ENCODE peak calls at places on chromosomes 13 and 19, in eight cellular contexts. N is breast epithelium, A is pancreas, Q is tibial nerve, E is astrocyte of the spinal cord, P is kidney epithelial cell, M is foreskin fibroblast, T is WERI-Rb-1. F is an unnamed sample.

GRCh38 chr19:45881909-45882528 is 3.9 kb downstream of the IRF2BP1 start:
- DNase-seq in N (no peak), A (peak; percentile 88), Q (no peak), E (no peak), P (no peak), M (no peak), T (no peak), F (no peak)

GRCh38 chr13:31433756-31434155 is 234.0 kb downstream of the B3GLCT start:
- DNase-seq in N (no peak), A (no peak), Q (no peak), E (no peak), P (no peak), M (no peak), T (no peak), F (no peak)

GRCh38 chr13:109494955-109495354 is 291.4 kb downstream of the IRS2 start:
- DNase-seq in N (no peak), A (no peak), Q (no peak), E (peak; percentile 81), P (no peak), M (peak; percentile 76), T (no peak), F (no peak)

GRCh38 chr13:84037937-84038464 is 155.7 kb upstream of the SLITRK1 start:
- DNase-seq in N (no peak), A (no peak), Q (no peak), E (no peak), P (no peak), M (no peak), T (no peak), F (no peak)

GRCh38 chr13:32889986-32890565 is 126.1 kb upstream of the KL start:
- DNase-seq in N (no peak), A (no peak), Q (no peak), E (no peak), P (no peak), M (no peak), T (no peak), F (no peak)

GRCh38 chr19:34953092-34953491 is 10.9 kb downstream of the ZNF792 start:
- DNase-seq in N (no peak), A (no peak), Q (no peak), E (no peak), P (no peak), M (no peak), T (no peak), F (no peak)

GRCh38 chr13:30607908-30608307 is 9.8 kb upstream of the USPL1 start:
- DNase-seq in N (no peak), A (no peak), Q (no peak), E (no peak), P (no peak), M (no peak), T (no peak), F (no peak)

GRCh38 chr19:1324249-1324791 is 38.6 kb downstream of the EFNA2 start:
- DNase-seq in N (no peak), A (no peak), Q (no peak), E (no peak), P (no peak), M (no peak), T (no peak), F (no peak)

GRCh38 chr19:57088125-57088524 is 31.7 kb upstream of the USP29 start:
- DNase-seq in N (no peak), A (no peak), Q (no peak), E (no peak), P (no peak), M (no peak), T (peak; percentile 93), F (no peak)

GRCh38 chr19:1082165-1082927 is 12.8 kb downstream of the POLR2E start:
- DNase-seq in N (peak; percentile 91), A (peak; percentile 90), Q (no peak), E (peak; percentile 28), P (no peak), M (no peak), T (peak; percentile 57), F (no peak)

GRCh38 chr19:33392341-33393285 is 19.1 kb downstream of the CEBPG start:
- DNase-seq in N (peak; percentile 49), A (peak; percentile 58), Q (no peak), E (no peak), P (no peak), M (no peak), T (peak; percentile 5), F (peak; percentile 25)

GRCh38 chr13:24050796-24051715 is 109.5 kb upstream of the SPATA13 start:
- DNase-seq in N (no peak), A (no peak), Q (no peak), E (no peak), P (no peak), M (no peak), T (no peak), F (no peak)

GRCh38 chr19:4967738-4968461 is 1.0 kb upstream of the KDM4B start:
- DNase-seq in N (no peak), A (no peak), Q (no peak), E (peak; percentile 30), P (no peak), M (peak; percentile 33), T (peak; percentile 74), F (no peak)

GRCh38 chr13:109412232-109412935 is 374.0 kb downstream of the IRS2 start:
- DNase-seq in N (no peak), A (no peak), Q (no peak), E (peak; percentile 80), P (peak; percentile 16), M (no peak), T (peak; percentile 97), F (peak; percentile 23)

GRCh38 chr19:18086590-18087138 is at the start of gene IL12RB1:
- DNase-seq in N (no peak), A (no peak), Q (no peak), E (no peak), P (no peak), M (no peak), T (no peak), F (no peak)

GRCh38 chr13:23504188-23504587 is 66.0 kb upstream of the TNFRSF19 start:
- DNase-seq in N (no peak), A (no peak), Q (no peak), E (no peak), P (no peak), M (peak; percentile 60), T (no peak), F (no peak)

GRCh38 chr13:113034451-113035208 is 65.6 kb downstream of the MCF2L start:
- DNase-seq in N (no peak), A (peak; percentile 18), Q (peak; percentile 53), E (peak; percentile 47), P (no peak), M (peak; percentile 50), T (peak; percentile 65), F (peak; percentile 55)

GRCh38 chr13:94309997-94310842 is 169.3 kb downstream of the DCT start:
- DNase-seq in N (no peak), A (no peak), Q (no peak), E (peak; percentile 76), P (peak; percentile 37), M (peak; percentile 67), T (no peak), F (no peak)

GRCh38 chr13:94673841-94674240 is 38.5 kb downstream of the SOX21 start:
- DNase-seq in N (no peak), A (no peak), Q (no peak), E (no peak), P (no peak), M (no peak), T (no peak), F (no peak)

GRCh38 chr13:67048084-67048792 is 181.9 kb downstream of the PCDH9 start:
- DNase-seq in N (no peak), A (peak; percentile 16), Q (no peak), E (peak; percentile 93), P (peak; percentile 47), M (peak; percentile 67), T (no peak), F (no peak)

GRCh38 chr13:43180837-43181236 is 157.5 kb downstream of the DNAJC15 start:
- DNase-seq in N (no peak), A (no peak), Q (no peak), E (no peak), P (no peak), M (no peak), T (no peak), F (no peak)

GRCh38 chr19:4633140-4633967 is 6.0 kb upstream of the TNFAIP8L1 start:
- DNase-seq in N (no peak), A (peak; percentile 63), Q (peak; percentile 56), E (peak; percentile 78), P (peak; percentile 80), M (peak; percentile 74), T (peak; percentile 96), F (no peak)

GRCh38 chr19:15453091-15453498 is 3.3 kb upstream of the WIZ start:
- DNase-seq in N (no peak), A (no peak), Q (no peak), E (no peak), P (no peak), M (no peak), T (no peak), F (no peak)

GRCh38 chr13:61151062-61151461 is 264.6 kb downstream of the PCDH20 start:
- DNase-seq in N (no peak), A (no peak), Q (no peak), E (no peak), P (no peak), M (no peak), T (no peak), F (no peak)

GRCh38 chr19:51901860-51902259 is 3.0 kb downstream of the ZNF649 start:
- DNase-seq in N (no peak), A (no peak), Q (no peak), E (no peak), P (no peak), M (peak; percentile 3), T (no peak), F (no peak)

DNA sequence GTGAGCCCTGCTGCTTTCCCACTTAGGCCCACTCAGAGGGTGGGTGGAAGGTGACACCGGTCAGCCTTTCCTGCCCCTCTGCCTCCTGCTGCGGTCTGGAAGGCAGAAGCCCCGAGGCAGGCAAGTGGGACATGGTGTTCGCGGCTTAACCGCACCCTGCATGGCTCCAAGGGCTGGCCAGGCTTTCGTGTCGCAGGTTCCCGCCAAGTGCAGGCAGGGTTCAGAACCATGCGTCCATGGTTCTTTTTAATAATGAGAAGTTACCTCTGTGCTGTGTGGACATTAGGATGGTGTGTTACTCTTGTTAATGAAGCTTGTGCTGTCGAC is 969 bp downstream of the DGKH start:
- DNase-seq in N (no peak), A (no peak), Q (no peak), E (no peak), P (no peak), M (no peak), T (no peak), F (no peak)
- H3K4me3 ChIP-seq in N (peak overlapping the region; percentile 93), A (peak overlapping the region; percentile 74), Q (peak overlapping the region; percentile 100), E (peak overlapping the region; percentile 56), P (peak overlapping the region; percentile 54), M (peak overlapping the region; percentile 77), T (peak overlapping the region; percentile 49), F (peak overlapping the region; percentile 65)

GRCh38 chr13:106529415-106530208 is 5.8 kb downstream of the EFNB2 start:
- DNase-seq in N (no peak), A (no peak), Q (no peak), E (no peak), P (no peak), M (no peak), T (peak; percentile 41), F (no peak)
- H3K4me3 ChIP-seq in N (no peak overlapping the region), A (no peak overlapping the region), Q (no peak overlapping the region), E (no peak overlapping the region), P (no peak overlapping the region), M (peak overlapping the region; percentile 91), T (no peak overlapping the region), F (no peak overlapping the region)

GRCh38 chr19:3179739-3180293 is 1.2 kb downstream of the S1PR4 start:
- DNase-seq in N (no peak), A (no peak), Q (no peak), E (no peak), P (no peak), M (no peak), T (no peak), F (no peak)
- H3K4me3 ChIP-seq in N (peak overlapping the region; percentile 28), A (no peak overlapping the region), Q (no peak overlapping the region), E (no peak overlapping the region), P (no peak overlapping the region), M (no peak overlapping the region), T (no peak overlapping the region), F (no peak overlapping the region)

GRCh38 chr19:39676004-39676403 is 20.3 kb downstream of the LGALS16 start:
- DNase-seq in N (no peak), A (no peak), Q (no peak), E (no peak), P (no peak), M (no peak), T (no peak), F (no peak)
- H3K4me3 ChIP-seq in N (no peak overlapping the region), A (no peak overlapping the region), Q (no peak overlapping the region), E (no peak overlapping the region), P (no peak overlapping the region), M (no peak overlapping the region), T (no peak overlapping the region), F (no peak overlapping the region)